ENCODE peak calls at places on chromosomes 4 and X, in seven cellular contexts. X, W, I, T, N, F and S are unnamed samples.

GRCh38 chrX:121179972-121180371 is 132.6 kb downstream of the GLUD2 start:
- DNase-seq in X (no peak), W (no peak), I (peak; percentile 4), T (no peak), N (no peak), F (no peak), S (no peak)

GRCh38 chr4:163858515-163858914 is 364.0 kb downstream of the TMA16 start:
- DNase-seq in X (no peak), W (no peak), I (no peak), T (no peak), N (no peak), F (no peak), S (no peak)

GRCh38 chrX:69138512-69138911 is 26.7 kb downstream of the PJA1 start:
- DNase-seq in X (no peak), W (no peak), I (no peak), T (no peak), N (no peak), F (peak; percentile 41), S (no peak)

GRCh38 chrX:9785252-9785943 is 831 bp upstream of the SHROOM2 start:
- DNase-seq in X (no peak), W (no peak), I (no peak), T (no peak), N (peak; percentile 36), F (no peak), S (no peak)

GRCh38 chr4:1216869-1217294 is 32.0 kb downstream of the CTBP1 start:
- DNase-seq in X (no peak), W (no peak), I (no peak), T (no peak), N (no peak), F (no peak), S (no peak)

GRCh38 chr4:78776729-78777555 is 792 bp downstream of the BMP2K start:
- DNase-seq in X (peak; percentile 20), W (peak; percentile 62), I (peak; percentile 30), T (peak; percentile 60), N (peak; percentile 54), F (peak; percentile 50), S (peak; percentile 49)

GRCh38 chr4:26715636-26716242 is 131.9 kb downstream of the TBC1D19 start:
- DNase-seq in X (no peak), W (no peak), I (no peak), T (no peak), N (no peak), F (no peak), S (no peak)

GRCh38 chr4:27791640-27792039 is 931.0 kb downstream of the STIM2 start:
- DNase-seq in X (no peak), W (no peak), I (no peak), T (peak; percentile 30), N (no peak), F (peak; percentile 40), S (no peak)

GRCh38 chr4:40995850-40996249 is 218.5 kb downstream of the APBB2 start:
- DNase-seq in X (no peak), W (no peak), I (no peak), T (peak; percentile 52), N (no peak), F (peak; percentile 70), S (no peak)

GRCh38 chr4:113760094-113760851 is 1.3 kb downstream of the CAMK2D start:
- DNase-seq in X (peak; percentile 3), W (peak; percentile 55), I (no peak), T (peak; percentile 66), N (no peak), F (peak; percentile 66), S (no peak)

GRCh38 chr4:139844057-139844456 is 178.4 kb downstream of the MGST2 start:
- DNase-seq in X (no peak), W (no peak), I (no peak), T (peak; percentile 7), N (no peak), F (peak; percentile 33), S (no peak)

GRCh38 chr4:139840773-139841172 is 175.2 kb downstream of the MGST2 start:
- DNase-seq in X (no peak), W (no peak), I (no peak), T (no peak), N (no peak), F (no peak), S (no peak)

GRCh38 chr4:139843643-139844042 is 178.0 kb downstream of the MGST2 start:
- DNase-seq in X (no peak), W (no peak), I (no peak), T (no peak), N (no peak), F (no peak), S (no peak)

GRCh38 chr4:139839664-139840063 is 174.0 kb downstream of the MGST2 start:
- DNase-seq in X (no peak), W (no peak), I (no peak), T (no peak), N (peak; percentile 58), F (no peak), S (no peak)

GRCh38 chr4:139841464-139842195 is 176.0 kb downstream of the MGST2 start:
- DNase-seq in X (no peak), W (peak; percentile 67), I (peak; percentile 8), T (no peak), N (no peak), F (no peak), S (peak; percentile 29)
- TF ChIP-seq CTCF in X (peak; percentile 33), W (no peak), I (no peak), T (no peak), N (no peak), F (no peak), S (peak; percentile 17)

DNA sequence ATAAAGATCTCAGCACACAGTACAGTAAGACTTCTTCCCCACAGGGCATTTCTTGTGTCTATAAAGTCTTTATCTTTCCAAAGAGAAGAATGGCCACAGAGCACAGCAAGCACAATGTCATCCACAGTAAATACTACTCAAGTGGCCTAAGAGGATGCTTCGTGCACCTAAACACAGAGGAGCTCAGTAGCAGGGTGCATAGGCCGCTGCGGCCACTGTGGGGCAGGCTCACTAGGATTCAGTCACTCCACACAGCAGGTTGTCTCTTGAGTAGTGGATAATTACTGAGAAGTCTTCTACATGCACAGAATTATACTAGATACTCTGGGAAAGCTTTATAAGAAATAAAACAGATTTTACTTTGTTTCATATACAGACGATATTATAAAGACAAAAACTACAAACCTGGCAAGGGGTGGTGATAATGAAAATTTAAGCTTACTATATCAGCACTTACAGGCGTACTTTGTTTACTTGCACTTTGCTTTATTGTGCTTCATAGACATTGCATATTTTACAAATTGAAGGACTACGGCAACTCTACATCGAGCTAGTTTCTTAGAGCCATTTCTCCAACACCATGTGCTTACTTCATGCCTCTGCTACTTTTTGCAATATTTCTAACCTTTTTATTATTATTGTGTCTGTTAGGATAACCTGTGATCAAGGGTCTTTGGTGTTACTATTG is 78.5 kb downstream of the PRDM5 start:
- DNase-seq in X (no peak), W (peak; percentile 62), I (peak; percentile 2), T (no peak), N (peak; percentile 42), F (no peak), S (no peak)
- TF ChIP-seq CTCF in X (peak; percentile 49), W (peak; percentile 61), I (no peak), T (peak; percentile 12), N (peak; percentile 41), F (peak; percentile 21), S (no peak)

GRCh38 chrX:24498975-24499374 is 33.9 kb downstream of the PDK3 start:
- DNase-seq in X (no peak), W (no peak), I (no peak), T (peak; percentile 43), N (peak; percentile 30), F (peak; percentile 14), S (no peak)
- TF ChIP-seq CTCF in X (peak; percentile 76), W (peak; percentile 48), I (no peak), T (peak; percentile 70), N (peak; percentile 77), F (peak; percentile 35), S (peak; percentile 13)

DNA sequence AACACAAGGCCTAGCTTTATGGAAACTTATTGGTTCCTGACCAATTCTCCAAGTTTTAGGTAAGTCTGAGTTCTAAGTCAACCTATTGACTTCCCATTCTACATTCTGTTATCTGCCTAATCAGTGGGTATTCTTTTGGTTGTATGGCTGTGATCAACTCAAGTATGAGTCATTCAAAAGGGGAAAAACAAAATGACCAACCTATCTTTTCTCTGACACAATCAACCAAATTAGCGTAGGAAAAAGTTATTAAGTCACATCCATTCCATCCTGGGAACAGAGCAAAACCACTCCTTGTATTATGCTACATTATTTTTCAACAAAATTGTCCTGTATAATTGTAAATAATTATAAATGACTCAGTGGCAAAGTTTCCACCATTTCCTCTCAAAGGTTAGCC is 136.2 kb downstream of the SHROOM4 start:
- DNase-seq in X (no peak), W (no peak), I (no peak), T (no peak), N (no peak), F (no peak), S (no peak)
- TF ChIP-seq CTCF in X (no peak), W (no peak), I (no peak), T (no peak), N (no peak), F (no peak), S (no peak)

DNA sequence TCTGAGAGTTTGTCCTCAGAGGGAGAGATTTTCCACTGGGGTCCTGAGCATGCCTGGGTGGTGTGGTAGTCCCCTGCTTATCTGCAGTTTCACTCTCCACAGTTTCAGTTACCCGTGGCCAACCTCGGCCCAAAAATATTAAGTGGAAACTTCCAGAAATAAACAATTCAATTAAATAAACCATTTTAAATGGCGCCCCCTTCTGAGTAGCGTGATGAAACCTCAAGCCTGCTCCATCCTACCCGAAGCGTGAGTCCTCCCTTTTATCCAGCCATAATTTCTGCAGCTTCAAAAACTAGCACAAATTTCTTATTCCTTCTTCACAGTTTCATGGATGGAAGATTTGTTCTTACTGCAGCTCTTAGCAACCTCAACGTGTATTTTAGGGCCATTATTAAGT is 26.7 kb downstream of the PNMA6E start:
- DNase-seq in X (no peak), W (no peak), I (no peak), T (no peak), N (no peak), F (no peak), S (no peak)
- TF ChIP-seq CTCF in X (no peak), W (no peak), I (no peak), T (no peak), N (peak; percentile 25), F (no peak), S (peak; percentile 39)

GRCh38 chr4:87219648-87220093 is 747 bp downstream of the KLHL8 start:
- DNase-seq in X (peak; percentile 36), W (peak; percentile 68), I (no peak), T (no peak), N (no peak), F (peak; percentile 57), S (peak; percentile 56)
- TF ChIP-seq CTCF in X (peak; percentile 61), W (no peak), I (no peak), T (peak; percentile 39), N (peak; percentile 43), F (peak; percentile 20), S (peak; percentile 54)

GRCh38 chr4:17236686-17237085 is 275.2 kb downstream of the QDPR start:
- DNase-seq in X (no peak), W (no peak), I (no peak), T (peak; percentile 74), N (no peak), F (peak; percentile 19), S (no peak)

GRCh38 chr4:17234678-17235077 is 277.2 kb downstream of the QDPR start:
- DNase-seq in X (no peak), W (no peak), I (no peak), T (no peak), N (no peak), F (no peak), S (no peak)

GRCh38 chr4:17232575-17233253 is 279.2 kb downstream of the QDPR start:
- DNase-seq in X (no peak), W (no peak), I (no peak), T (peak; percentile 91), N (peak; percentile 61), F (peak; percentile 92), S (no peak)

GRCh38 chr4:17230727-17231126 is 281.2 kb downstream of the QDPR start:
- DNase-seq in X (no peak), W (no peak), I (no peak), T (no peak), N (no peak), F (no peak), S (no peak)
- TF ChIP-seq CTCF in X (no peak), W (no peak), I (no peak), T (no peak), N (no peak), F (no peak), S (no peak)